ENCODE peak calls at places on chromosomes 13 and 19, in nine cellular contexts. One of them, this sample, is unnamed.

GRCh38 chr13:105665284-105665683 is 870.2 kb downstream of the EFNB2 start:
- DNase-seq in mesothelial cell of epicardium: no peak
- DNase-seq in IMR-90: peak
- DNase-seq in progenitor cell of endocrine pancreas: no peak
- DNase-seq in stimulated activated CD4-positive, alpha-beta T cell treated with anti-CD3 and anti-CD28 coated beads, Interleukin-12 subunit alpha, Interleukin-12 subunit beta, amount 100 ng/mL, for 24 hours: no peak
- DNase-seq in GM12892: no peak
- DNase-seq in GM04504: peak
- DNase-seq in stimulated activated CD8-positive, alpha-beta memory T cell treated with anti-CD3 and anti-CD28 coated beads, Interleukin-7, amount 100 ng/mL, for 24 hours: no peak
- DNase-seq in WTC11: no peak
- DNase-seq in this sample: no peak

GRCh38 chr19:7992575-7992974 is 12.9 kb downstream of the ELAVL1 start:
- DNase-seq in mesothelial cell of epicardium: no peak
- DNase-seq in IMR-90: no peak
- DNase-seq in progenitor cell of endocrine pancreas: no peak
- DNase-seq in stimulated activated CD4-positive, alpha-beta T cell treated with anti-CD3 and anti-CD28 coated beads, Interleukin-12 subunit alpha, Interleukin-12 subunit beta, amount 100 ng/mL, for 24 hours: no peak
- DNase-seq in GM12892: no peak
- DNase-seq in GM04504: no peak
- DNase-seq in stimulated activated CD8-positive, alpha-beta memory T cell treated with anti-CD3 and anti-CD28 coated beads, Interleukin-7, amount 100 ng/mL, for 24 hours: no peak
- DNase-seq in WTC11: no peak
- DNase-seq in this sample: no peak

GRCh38 chr13:106882222-106882621 is 314.3 kb upstream of the ARGLU1 start:
- DNase-seq in mesothelial cell of epicardium: no peak
- DNase-seq in IMR-90: no peak
- DNase-seq in progenitor cell of endocrine pancreas: no peak
- DNase-seq in stimulated activated CD4-positive, alpha-beta T cell treated with anti-CD3 and anti-CD28 coated beads, Interleukin-12 subunit alpha, Interleukin-12 subunit beta, amount 100 ng/mL, for 24 hours: no peak
- DNase-seq in GM12892: no peak
- DNase-seq in GM04504: no peak
- DNase-seq in stimulated activated CD8-positive, alpha-beta memory T cell treated with anti-CD3 and anti-CD28 coated beads, Interleukin-7, amount 100 ng/mL, for 24 hours: no peak
- DNase-seq in WTC11: no peak
- DNase-seq in this sample: no peak

GRCh38 chr19:41637484-41637883 is 10.6 kb upstream of the CEACAM4 start:
- DNase-seq in mesothelial cell of epicardium: no peak
- DNase-seq in IMR-90: no peak
- DNase-seq in progenitor cell of endocrine pancreas: no peak
- DNase-seq in stimulated activated CD4-positive, alpha-beta T cell treated with anti-CD3 and anti-CD28 coated beads, Interleukin-12 subunit alpha, Interleukin-12 subunit beta, amount 100 ng/mL, for 24 hours: no peak
- DNase-seq in GM12892: no peak
- DNase-seq in GM04504: no peak
- DNase-seq in stimulated activated CD8-positive, alpha-beta memory T cell treated with anti-CD3 and anti-CD28 coated beads, Interleukin-7, amount 100 ng/mL, for 24 hours: no peak
- DNase-seq in WTC11: no peak
- DNase-seq in this sample: no peak

GRCh38 chr19:20558011-20558410 is 7.6 kb downstream of the ZNF737 start:
- DNase-seq in mesothelial cell of epicardium: no peak
- DNase-seq in IMR-90: no peak
- DNase-seq in progenitor cell of endocrine pancreas: no peak
- DNase-seq in stimulated activated CD4-positive, alpha-beta T cell treated with anti-CD3 and anti-CD28 coated beads, Interleukin-12 subunit alpha, Interleukin-12 subunit beta, amount 100 ng/mL, for 24 hours: no peak
- DNase-seq in GM12892: no peak
- DNase-seq in GM04504: no peak
- DNase-seq in stimulated activated CD8-positive, alpha-beta memory T cell treated with anti-CD3 and anti-CD28 coated beads, Interleukin-7, amount 100 ng/mL, for 24 hours: no peak
- DNase-seq in WTC11: peak
- DNase-seq in this sample: no peak

GRCh38 chr19:12774588-12775555 is at the start of gene HOOK2:
- DNase-seq in mesothelial cell of epicardium: no peak
- DNase-seq in IMR-90: no peak
- DNase-seq in progenitor cell of endocrine pancreas: peak
- DNase-seq in stimulated activated CD4-positive, alpha-beta T cell treated with anti-CD3 and anti-CD28 coated beads, Interleukin-12 subunit alpha, Interleukin-12 subunit beta, amount 100 ng/mL, for 24 hours: no peak
- DNase-seq in GM12892: no peak
- DNase-seq in GM04504: no peak
- DNase-seq in stimulated activated CD8-positive, alpha-beta memory T cell treated with anti-CD3 and anti-CD28 coated beads, Interleukin-7, amount 100 ng/mL, for 24 hours: no peak
- DNase-seq in WTC11: peak
- DNase-seq in this sample: peak

GRCh38 chr19:13850910-13851753 is 25.8 kb upstream of the NANOS3 start:
- DNase-seq in mesothelial cell of epicardium: no peak
- DNase-seq in IMR-90: peak
- DNase-seq in progenitor cell of endocrine pancreas: no peak
- DNase-seq in stimulated activated CD4-positive, alpha-beta T cell treated with anti-CD3 and anti-CD28 coated beads, Interleukin-12 subunit alpha, Interleukin-12 subunit beta, amount 100 ng/mL, for 24 hours: no peak
- DNase-seq in GM12892: no peak
- DNase-seq in GM04504: peak
- DNase-seq in stimulated activated CD8-positive, alpha-beta memory T cell treated with anti-CD3 and anti-CD28 coated beads, Interleukin-7, amount 100 ng/mL, for 24 hours: no peak
- DNase-seq in WTC11: no peak
- DNase-seq in this sample: no peak

GRCh38 chr19:369256-369655 is 24.7 kb upstream of the MIER2 start:
- DNase-seq in mesothelial cell of epicardium: no peak
- DNase-seq in IMR-90: no peak
- DNase-seq in progenitor cell of endocrine pancreas: no peak
- DNase-seq in stimulated activated CD4-positive, alpha-beta T cell treated with anti-CD3 and anti-CD28 coated beads, Interleukin-12 subunit alpha, Interleukin-12 subunit beta, amount 100 ng/mL, for 24 hours: no peak
- DNase-seq in GM12892: no peak
- DNase-seq in GM04504: no peak
- DNase-seq in stimulated activated CD8-positive, alpha-beta memory T cell treated with anti-CD3 and anti-CD28 coated beads, Interleukin-7, amount 100 ng/mL, for 24 hours: no peak
- DNase-seq in WTC11: no peak
- DNase-seq in this sample: no peak

GRCh38 chr19:32287811-32288227 is 57.6 kb upstream of the ZNF507 start:
- DNase-seq in mesothelial cell of epicardium: no peak
- DNase-seq in IMR-90: peak
- DNase-seq in progenitor cell of endocrine pancreas: peak
- DNase-seq in stimulated activated CD4-positive, alpha-beta T cell treated with anti-CD3 and anti-CD28 coated beads, Interleukin-12 subunit alpha, Interleukin-12 subunit beta, amount 100 ng/mL, for 24 hours: no peak
- DNase-seq in GM12892: no peak
- DNase-seq in GM04504: peak
- DNase-seq in stimulated activated CD8-positive, alpha-beta memory T cell treated with anti-CD3 and anti-CD28 coated beads, Interleukin-7, amount 100 ng/mL, for 24 hours: no peak
- DNase-seq in WTC11: peak
- DNase-seq in this sample: no peak

GRCh38 chr19:7554990-7555864 is 19.7 kb downstream of the PNPLA6 start:
- DNase-seq in mesothelial cell of epicardium: no peak
- DNase-seq in IMR-90: no peak
- DNase-seq in progenitor cell of endocrine pancreas: no peak
- DNase-seq in stimulated activated CD4-positive, alpha-beta T cell treated with anti-CD3 and anti-CD28 coated beads, Interleukin-12 subunit alpha, Interleukin-12 subunit beta, amount 100 ng/mL, for 24 hours: no peak
- DNase-seq in GM12892: no peak
- DNase-seq in GM04504: no peak
- DNase-seq in stimulated activated CD8-positive, alpha-beta memory T cell treated with anti-CD3 and anti-CD28 coated beads, Interleukin-7, amount 100 ng/mL, for 24 hours: no peak
- DNase-seq in WTC11: peak
- DNase-seq in this sample: no peak

GRCh38 chr13:62653371-62653770 is 1237.7 kb upstream of the PCDH20 start:
- DNase-seq in mesothelial cell of epicardium: no peak
- DNase-seq in IMR-90: peak
- DNase-seq in progenitor cell of endocrine pancreas: no peak
- DNase-seq in stimulated activated CD4-positive, alpha-beta T cell treated with anti-CD3 and anti-CD28 coated beads, Interleukin-12 subunit alpha, Interleukin-12 subunit beta, amount 100 ng/mL, for 24 hours: no peak
- DNase-seq in GM12892: no peak
- DNase-seq in GM04504: no peak
- DNase-seq in stimulated activated CD8-positive, alpha-beta memory T cell treated with anti-CD3 and anti-CD28 coated beads, Interleukin-7, amount 100 ng/mL, for 24 hours: no peak
- DNase-seq in WTC11: no peak
- DNase-seq in this sample: no peak

GRCh38 chr19:2270157-2270571 is 11.8 kb downstream of the PEAK3 start:
- DNase-seq in mesothelial cell of epicardium: no peak
- DNase-seq in IMR-90: no peak
- DNase-seq in progenitor cell of endocrine pancreas: no peak
- DNase-seq in stimulated activated CD4-positive, alpha-beta T cell treated with anti-CD3 and anti-CD28 coated beads, Interleukin-12 subunit alpha, Interleukin-12 subunit beta, amount 100 ng/mL, for 24 hours: no peak
- DNase-seq in GM12892: no peak
- DNase-seq in GM04504: no peak
- DNase-seq in stimulated activated CD8-positive, alpha-beta memory T cell treated with anti-CD3 and anti-CD28 coated beads, Interleukin-7, amount 100 ng/mL, for 24 hours: no peak
- DNase-seq in WTC11: no peak
- DNase-seq in this sample: no peak

GRCh38 chr13:19069684-19070397 is 111.8 kb downstream of the TUBA3C start:
- DNase-seq in mesothelial cell of epicardium: no peak
- DNase-seq in IMR-90: no peak
- DNase-seq in progenitor cell of endocrine pancreas: no peak
- DNase-seq in stimulated activated CD4-positive, alpha-beta T cell treated with anti-CD3 and anti-CD28 coated beads, Interleukin-12 subunit alpha, Interleukin-12 subunit beta, amount 100 ng/mL, for 24 hours: no peak
- DNase-seq in GM12892: no peak
- DNase-seq in GM04504: no peak
- DNase-seq in stimulated activated CD8-positive, alpha-beta memory T cell treated with anti-CD3 and anti-CD28 coated beads, Interleukin-7, amount 100 ng/mL, for 24 hours: no peak
- DNase-seq in WTC11: no peak
- DNase-seq in this sample: no peak

GRCh38 chr19:13098291-13099072 is 4.2 kb downstream of the LYL1 start:
- DNase-seq in mesothelial cell of epicardium: no peak
- DNase-seq in IMR-90: no peak
- DNase-seq in progenitor cell of endocrine pancreas: no peak
- DNase-seq in stimulated activated CD4-positive, alpha-beta T cell treated with anti-CD3 and anti-CD28 coated beads, Interleukin-12 subunit alpha, Interleukin-12 subunit beta, amount 100 ng/mL, for 24 hours: no peak
- DNase-seq in GM12892: no peak
- DNase-seq in GM04504: peak
- DNase-seq in stimulated activated CD8-positive, alpha-beta memory T cell treated with anti-CD3 and anti-CD28 coated beads, Interleukin-7, amount 100 ng/mL, for 24 hours: no peak
- DNase-seq in WTC11: no peak
- DNase-seq in this sample: no peak

GRCh38 chr13:78192721-78193120 is 274.1 kb upstream of the EDNRB start:
- DNase-seq in mesothelial cell of epicardium: no peak
- DNase-seq in IMR-90: peak
- DNase-seq in progenitor cell of endocrine pancreas: no peak
- DNase-seq in stimulated activated CD4-positive, alpha-beta T cell treated with anti-CD3 and anti-CD28 coated beads, Interleukin-12 subunit alpha, Interleukin-12 subunit beta, amount 100 ng/mL, for 24 hours: no peak
- DNase-seq in GM12892: no peak
- DNase-seq in GM04504: peak
- DNase-seq in stimulated activated CD8-positive, alpha-beta memory T cell treated with anti-CD3 and anti-CD28 coated beads, Interleukin-7, amount 100 ng/mL, for 24 hours: no peak
- DNase-seq in WTC11: no peak
- DNase-seq in this sample: no peak